ENCODE peak calls at places on chromosome 15, in four cellular contexts. One of them, this sample, is unnamed.

GRCh38 chr15:94792166-94792565 is 560.8 kb downstream of the MCTP2 start:
- DNase-seq in H1: no peak
- DNase-seq in GM12878: no peak
- DNase-seq in HepG2: no peak
- DNase-seq in this sample: no peak

GRCh38 chr15:34436126-34436955 is 1.3 kb downstream of the GOLGA8A start:
- DNase-seq in H1: peak
- DNase-seq in GM12878: no peak
- DNase-seq in HepG2: no peak
- DNase-seq in this sample: no peak

GRCh38 chr15:71013446-71013845 is 101.8 kb upstream of the THSD4 start:
- DNase-seq in H1: no peak
- DNase-seq in GM12878: no peak
- DNase-seq in HepG2: no peak
- DNase-seq in this sample: no peak

GRCh38 chr15:65105038-65105437 is 10.0 kb downstream of the UBAP1L start:
- DNase-seq in H1: no peak
- DNase-seq in GM12878: no peak
- DNase-seq in HepG2: no peak
- DNase-seq in this sample: no peak

GRCh38 chr15:99564221-99565030 is 1.4 kb upstream of the MEF2A start:
- DNase-seq in H1: no peak
- DNase-seq in GM12878: peak
- DNase-seq in HepG2: peak
- DNase-seq in this sample: no peak

GRCh38 chr15:90845201-90845949 is 23.0 kb upstream of the FURIN start:
- DNase-seq in H1: no peak
- DNase-seq in GM12878: peak
- DNase-seq in HepG2: no peak
- DNase-seq in this sample: no peak

GRCh38 chr15:72554471-72555425 is 80.6 kb downstream of the ARIH1 start:
- DNase-seq in H1: no peak
- DNase-seq in GM12878: no peak
- DNase-seq in HepG2: peak
- DNase-seq in this sample: no peak

GRCh38 chr15:101168463-101168824 is 83.4 kb downstream of the CHSY1 start:
- DNase-seq in H1: no peak
- DNase-seq in GM12878: no peak
- DNase-seq in HepG2: no peak
- DNase-seq in this sample: no peak

GRCh38 chr15:68241088-68241935 is 11.8 kb upstream of the CLN6 start:
- DNase-seq in H1: peak
- DNase-seq in GM12878: no peak
- DNase-seq in HepG2: no peak
- DNase-seq in this sample: no peak

GRCh38 chr15:42858999-42859789 is 61.4 kb downstream of the TTBK2 start:
- DNase-seq in H1: no peak
- DNase-seq in GM12878: no peak
- DNase-seq in HepG2: no peak
- DNase-seq in this sample: no peak

GRCh38 chr15:57655809-57656208 is 50.7 kb upstream of the POLR2M start:
- DNase-seq in H1: no peak
- DNase-seq in GM12878: no peak
- DNase-seq in HepG2: no peak
- DNase-seq in this sample: no peak

GRCh38 chr15:100781061-100781960 is 98.3 kb upstream of the ALDH1A3 start:
- DNase-seq in H1: peak
- DNase-seq in GM12878: no peak
- DNase-seq in HepG2: no peak
- DNase-seq in this sample: no peak

DNA sequence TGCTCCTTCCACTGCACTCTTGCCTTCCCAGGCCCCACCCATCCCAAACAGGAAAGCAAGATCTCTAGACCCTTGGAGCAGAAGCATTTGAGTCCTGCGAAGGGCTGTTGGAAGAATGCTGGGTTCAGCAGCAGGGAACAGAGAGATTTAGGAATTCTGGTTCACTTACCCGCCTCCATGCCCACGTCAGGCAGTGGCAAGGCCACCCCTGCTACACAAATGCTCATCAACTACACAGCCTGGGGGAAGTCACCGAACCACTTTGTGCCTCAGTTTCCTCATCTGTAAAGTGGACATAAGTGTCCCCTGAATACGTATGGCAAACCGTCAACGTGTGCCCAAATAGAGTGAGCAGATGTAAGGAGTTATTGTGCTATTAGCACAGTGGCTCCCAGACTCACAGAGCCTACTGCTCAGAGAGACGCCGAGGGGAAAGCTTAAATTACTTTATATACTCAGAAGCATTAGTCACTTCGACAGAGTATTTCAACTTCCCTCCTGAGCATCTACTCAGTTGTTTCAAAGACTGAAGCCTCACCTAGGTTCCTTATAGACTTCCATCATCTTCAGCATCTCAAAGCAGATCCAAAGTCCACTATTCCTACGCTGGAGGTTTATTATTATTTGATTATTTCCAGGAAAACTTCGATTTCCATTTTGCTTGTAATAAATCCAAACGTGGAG is 906 bp downstream of the HOMER2 start:
- DNase-seq in H1: no peak
- DNase-seq in GM12878: no peak
- DNase-seq in HepG2: no peak
- DNase-seq in this sample: no peak
- TF ChIP-seq SUZ12 in H1: no peak
- TF ChIP-seq SUZ12 in GM12878: no peak
- TF ChIP-seq SUZ12 in HepG2: no peak
- TF ChIP-seq SUZ12 in this sample: no peak

DNA sequence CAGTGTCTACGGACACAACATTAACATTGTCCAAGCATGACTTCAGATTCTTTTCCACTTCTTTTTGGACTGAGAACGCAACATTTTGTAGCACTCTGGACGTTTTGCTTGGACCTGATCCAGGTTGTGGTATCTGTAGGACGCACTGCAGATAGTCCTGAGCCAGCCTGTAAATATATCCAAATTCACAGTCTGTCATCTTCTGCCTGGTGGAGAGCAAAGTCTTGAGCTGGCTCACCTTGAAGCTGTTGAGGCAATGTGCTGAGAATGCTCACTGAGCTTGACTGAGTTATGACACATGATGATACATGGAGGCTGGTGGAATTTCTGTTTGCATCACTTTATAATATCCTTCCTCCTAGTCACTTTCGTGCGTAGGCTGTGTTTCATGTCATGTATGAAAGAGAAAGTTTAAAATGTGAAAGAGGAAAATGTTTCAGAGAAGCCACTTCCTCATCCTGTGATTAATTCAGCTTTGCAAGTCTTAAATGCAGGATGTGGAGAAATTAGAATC is at the start of gene BCL2A1:
- DNase-seq in H1: no peak
- DNase-seq in GM12878: peak
- DNase-seq in HepG2: no peak
- DNase-seq in this sample: no peak
- H3K4me3 ChIP-seq in H1: no peak
- H3K4me3 ChIP-seq in GM12878: peak
- H3K4me3 ChIP-seq in HepG2: no peak
- H3K4me3 ChIP-seq in this sample: no peak

GRCh38 chr15:51077565-51078153 is 17.0 kb downstream of the TNFAIP8L3 start:
- DNase-seq in H1: peak
- DNase-seq in GM12878: peak
- DNase-seq in HepG2: no peak
- DNase-seq in this sample: peak
- TF ChIP-seq SUZ12 in H1: no peak
- TF ChIP-seq SUZ12 in GM12878: no peak
- TF ChIP-seq SUZ12 in HepG2: no peak
- TF ChIP-seq SUZ12 in this sample: no peak

DNA sequence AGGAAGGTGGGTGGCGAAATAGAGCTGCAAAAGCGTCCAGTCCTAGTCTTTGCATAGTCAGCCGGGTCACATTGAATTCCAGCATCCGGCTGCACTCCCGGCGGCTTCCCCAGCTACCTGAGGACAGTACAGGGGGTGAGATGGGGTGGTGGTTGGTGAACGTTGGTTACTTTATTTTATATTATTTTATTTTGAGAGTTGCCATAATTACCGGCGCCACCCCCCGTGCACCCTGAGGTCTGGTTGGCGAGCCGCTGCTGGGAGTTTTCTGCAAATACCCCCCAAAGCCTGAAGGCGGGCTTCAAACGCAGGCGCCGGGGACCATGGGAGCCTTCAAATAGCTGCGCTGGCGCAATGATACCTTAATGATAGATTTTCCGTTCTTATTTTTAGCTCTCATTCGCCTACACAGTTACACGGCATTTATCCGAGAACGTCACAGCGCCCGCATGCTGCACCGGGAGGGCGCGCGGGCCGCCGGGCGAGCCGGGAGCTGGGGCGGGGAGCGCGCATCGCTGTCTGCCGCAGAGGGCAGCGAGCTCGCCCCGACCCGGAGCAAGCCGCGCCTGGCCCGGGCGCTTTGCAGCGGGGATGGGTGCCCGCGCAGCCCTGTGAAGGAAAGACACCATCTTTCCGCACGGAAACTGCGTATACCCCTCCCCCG is 756 bp upstream of the RASGRF1 start:
- DNase-seq in H1: peak
- DNase-seq in GM12878: no peak
- DNase-seq in HepG2: no peak
- DNase-seq in this sample: no peak
- H3K4me3 ChIP-seq in H1: peak
- H3K4me3 ChIP-seq in GM12878: no peak
- H3K4me3 ChIP-seq in HepG2: no peak
- H3K4me3 ChIP-seq in this sample: peak

GRCh38 chr15:45549831-45550230 is 27.3 kb upstream of the SLC30A4 start:
- DNase-seq in H1: no peak
- DNase-seq in GM12878: no peak
- DNase-seq in HepG2: no peak
- DNase-seq in this sample: no peak
- TF ChIP-seq SUZ12 in H1: no peak
- TF ChIP-seq SUZ12 in GM12878: no peak
- TF ChIP-seq SUZ12 in HepG2: no peak
- TF ChIP-seq SUZ12 in this sample: no peak